ENCODE peak calls at places on chromosomes 1 and 21, in six cellular contexts. One of them, this sample, is unnamed.

GRCh38 chr21:16455526-16455925 is 725.7 kb downstream of the USP25 start:
- DNase-seq in tibial nerve: no peak
- DNase-seq in ovary: no peak
- DNase-seq in A549: no peak
- DNase-seq in stomach: no peak
- DNase-seq in K562: no peak
- DNase-seq in this sample: no peak

GRCh38 chr1:89779541-89779940 is 41.3 kb upstream of the LRRC8D start:
- DNase-seq in tibial nerve: no peak
- DNase-seq in ovary: no peak
- DNase-seq in A549: no peak
- DNase-seq in stomach: no peak
- DNase-seq in K562: no peak
- DNase-seq in this sample: no peak

GRCh38 chr1:153598309-153599172 is 14.4 kb downstream of the S100A16 start:
- DNase-seq in tibial nerve: no peak
- DNase-seq in ovary: no peak
- DNase-seq in A549: no peak
- DNase-seq in stomach: no peak
- DNase-seq in K562: no peak
- DNase-seq in this sample: peak

GRCh38 chr1:197399691-197400521 is 131.9 kb downstream of the CRB1 start:
- DNase-seq in tibial nerve: no peak
- DNase-seq in ovary: no peak
- DNase-seq in A549: peak
- DNase-seq in stomach: no peak
- DNase-seq in K562: peak
- DNase-seq in this sample: no peak

GRCh38 chr1:246425139-246425794 is 81.8 kb downstream of the SMYD3 start:
- DNase-seq in tibial nerve: no peak
- DNase-seq in ovary: no peak
- DNase-seq in A549: no peak
- DNase-seq in stomach: no peak
- DNase-seq in K562: no peak
- DNase-seq in this sample: no peak

GRCh38 chr1:239956230-239956629 is 135.5 kb upstream of the FMN2 start:
- DNase-seq in tibial nerve: no peak
- DNase-seq in ovary: no peak
- DNase-seq in A549: no peak
- DNase-seq in stomach: no peak
- DNase-seq in K562: no peak
- DNase-seq in this sample: no peak

GRCh38 chr1:39104158-39105060 is 78.3 kb downstream of the NDUFS5 start:
- DNase-seq in tibial nerve: no peak
- DNase-seq in ovary: peak
- DNase-seq in A549: peak
- DNase-seq in stomach: no peak
- DNase-seq in K562: no peak
- DNase-seq in this sample: peak

GRCh38 chr1:235834620-235835019 is 32.1 kb downstream of the LYST start:
- DNase-seq in tibial nerve: no peak
- DNase-seq in ovary: no peak
- DNase-seq in A549: no peak
- DNase-seq in stomach: no peak
- DNase-seq in K562: no peak
- DNase-seq in this sample: no peak

GRCh38 chr1:4585216-4585615 is 69.2 kb upstream of the AJAP1 start:
- DNase-seq in tibial nerve: no peak
- DNase-seq in ovary: no peak
- DNase-seq in A549: peak
- DNase-seq in stomach: no peak
- DNase-seq in K562: peak
- DNase-seq in this sample: no peak

GRCh38 chr1:35640380-35641232 is 720 bp downstream of the PSMB2 start:
- DNase-seq in tibial nerve: no peak
- DNase-seq in ovary: no peak
- DNase-seq in A549: no peak
- DNase-seq in stomach: no peak
- DNase-seq in K562: peak
- DNase-seq in this sample: no peak

GRCh38 chr1:119097380-119097779 is 43.1 kb downstream of the WARS2 start:
- DNase-seq in tibial nerve: no peak
- DNase-seq in ovary: no peak
- DNase-seq in A549: no peak
- DNase-seq in stomach: no peak
- DNase-seq in K562: no peak
- DNase-seq in this sample: no peak

GRCh38 chr21:17688912-17689874 is 76.5 kb upstream of the BTG3 start:
- DNase-seq in tibial nerve: no peak
- DNase-seq in ovary: peak
- DNase-seq in A549: peak
- DNase-seq in stomach: peak
- DNase-seq in K562: peak
- DNase-seq in this sample: no peak

GRCh38 chr1:42999308-42999707 is 40.6 kb upstream of the SLC2A1 start:
- DNase-seq in tibial nerve: no peak
- DNase-seq in ovary: no peak
- DNase-seq in A549: no peak
- DNase-seq in stomach: no peak
- DNase-seq in K562: no peak
- DNase-seq in this sample: no peak

GRCh38 chr1:18965206-18966173 is 9.0 kb upstream of the IFFO2 start:
- DNase-seq in tibial nerve: no peak
- DNase-seq in ovary: no peak
- DNase-seq in A549: peak
- DNase-seq in stomach: no peak
- DNase-seq in K562: no peak
- DNase-seq in this sample: peak

GRCh38 chr1:9194024-9194423 is 40.5 kb upstream of the H6PD start:
- DNase-seq in tibial nerve: no peak
- DNase-seq in ovary: no peak
- DNase-seq in A549: peak
- DNase-seq in stomach: no peak
- DNase-seq in K562: no peak
- DNase-seq in this sample: no peak

GRCh38 chr1:182069028-182069466 is 7.5 kb upstream of the ZNF648 start:
- DNase-seq in tibial nerve: no peak
- DNase-seq in ovary: peak
- DNase-seq in A549: peak
- DNase-seq in stomach: peak
- DNase-seq in K562: peak
- DNase-seq in this sample: no peak

GRCh38 chr1:179866616-179867015 is 11.0 kb downstream of the TOR1AIP2 start:
- DNase-seq in tibial nerve: no peak
- DNase-seq in ovary: no peak
- DNase-seq in A549: no peak
- DNase-seq in stomach: no peak
- DNase-seq in K562: no peak
- DNase-seq in this sample: no peak

GRCh38 chr1:117017648-117018047 is 16.1 kb downstream of the CD101 start:
- DNase-seq in tibial nerve: no peak
- DNase-seq in ovary: no peak
- DNase-seq in A549: no peak
- DNase-seq in stomach: no peak
- DNase-seq in K562: no peak
- DNase-seq in this sample: no peak

GRCh38 chr1:208544794-208545193 is 300.6 kb upstream of the PLXNA2 start:
- DNase-seq in tibial nerve: no peak
- DNase-seq in ovary: no peak
- DNase-seq in A549: no peak
- DNase-seq in stomach: no peak
- DNase-seq in K562: no peak
- DNase-seq in this sample: no peak

GRCh38 chr1:200512191-200512590 is 102.4 kb upstream of the ZNF281 start:
- DNase-seq in tibial nerve: no peak
- DNase-seq in ovary: no peak
- DNase-seq in A549: no peak
- DNase-seq in stomach: no peak
- DNase-seq in K562: no peak
- DNase-seq in this sample: no peak

GRCh38 chr21:45931397-45931969 is 50.1 kb upstream of the COL6A1 start:
- DNase-seq in tibial nerve: no peak
- DNase-seq in ovary: no peak
- DNase-seq in A549: no peak
- DNase-seq in stomach: no peak
- DNase-seq in K562: no peak
- DNase-seq in this sample: no peak

GRCh38 chr21:46220275-46220810 is 8.2 kb downstream of the LSS start:
- DNase-seq in tibial nerve: no peak
- DNase-seq in ovary: peak
- DNase-seq in A549: no peak
- DNase-seq in stomach: no peak
- DNase-seq in K562: no peak
- DNase-seq in this sample: peak

GRCh38 chr1:109099871-109100757 is 9.6 kb downstream of the TMEM167B start:
- DNase-seq in tibial nerve: peak
- DNase-seq in ovary: peak
- DNase-seq in A549: peak
- DNase-seq in stomach: peak
- DNase-seq in K562: peak
- DNase-seq in this sample: peak
- TF ChIP-seq EP300 in tibial nerve: peak
- TF ChIP-seq EP300 in ovary: no peak
- TF ChIP-seq EP300 in A549: no peak
- TF ChIP-seq EP300 in stomach: no peak
- TF ChIP-seq EP300 in K562: peak
- TF ChIP-seq EP300 in this sample: no peak

GRCh38 chr1:70707214-70707613 is 296.1 kb downstream of the CTH start:
- DNase-seq in tibial nerve: no peak
- DNase-seq in ovary: no peak
- DNase-seq in A549: no peak
- DNase-seq in stomach: no peak
- DNase-seq in K562: no peak
- DNase-seq in this sample: no peak
- TF ChIP-seq EP300 in tibial nerve: no peak
- TF ChIP-seq EP300 in ovary: no peak
- TF ChIP-seq EP300 in A549: no peak
- TF ChIP-seq EP300 in stomach: no peak
- TF ChIP-seq EP300 in K562: no peak
- TF ChIP-seq EP300 in this sample: no peak

GRCh38 chr1:150563340-150564038 is 14.3 kb downstream of the ADAMTSL4 start:
- DNase-seq in tibial nerve: peak
- DNase-seq in ovary: peak
- DNase-seq in A549: peak
- DNase-seq in stomach: peak
- DNase-seq in K562: peak
- DNase-seq in this sample: peak
- TF ChIP-seq EP300 in tibial nerve: no peak
- TF ChIP-seq EP300 in ovary: no peak
- TF ChIP-seq EP300 in A549: no peak
- TF ChIP-seq EP300 in stomach: no peak
- TF ChIP-seq EP300 in K562: no peak
- TF ChIP-seq EP300 in this sample: no peak

DNA sequence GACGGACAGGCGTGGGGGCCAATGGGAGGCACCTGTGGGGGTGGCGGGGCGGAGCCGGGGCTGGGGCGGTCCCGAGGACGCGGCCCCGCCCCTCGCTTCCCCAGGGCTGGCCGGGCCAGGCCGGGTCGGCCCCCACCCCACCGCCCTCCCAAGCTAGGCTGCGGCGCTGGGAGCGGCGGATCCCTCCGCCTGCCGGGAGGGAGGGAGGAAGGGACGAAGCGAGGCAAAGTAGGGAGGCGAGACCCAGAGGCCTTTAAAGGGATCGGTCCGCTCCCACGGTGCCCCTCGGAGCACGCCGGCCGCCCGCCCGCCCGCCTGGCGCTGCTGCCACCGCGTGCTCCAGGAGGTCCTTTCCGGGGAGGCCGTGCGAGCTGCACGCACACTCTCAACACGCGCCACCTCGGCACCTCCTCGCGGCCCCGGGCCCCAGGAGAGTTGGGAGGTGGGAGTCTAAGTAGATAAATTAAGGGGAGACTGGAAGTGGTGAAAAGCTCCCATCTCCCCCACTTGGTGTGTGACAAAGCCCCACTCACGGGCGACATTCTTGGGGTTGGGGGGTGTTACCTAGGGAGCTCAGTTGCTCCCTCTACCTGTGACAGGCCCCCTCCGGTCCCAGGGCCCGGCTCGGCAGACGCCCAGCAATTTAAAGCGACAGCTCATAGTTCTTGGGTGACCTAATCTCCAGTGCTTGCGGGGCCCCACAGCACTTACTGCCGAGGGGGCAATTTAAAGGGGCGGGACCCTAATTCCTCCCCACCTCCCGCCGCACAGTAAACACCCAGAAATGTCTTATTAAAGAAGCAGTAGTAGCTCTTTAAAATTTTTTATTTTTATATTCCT is 492 bp upstream of the MEF2D start:
- DNase-seq in tibial nerve: peak
- DNase-seq in ovary: peak
- DNase-seq in A549: peak
- DNase-seq in stomach: peak
- DNase-seq in K562: peak
- DNase-seq in this sample: peak
- TF ChIP-seq EP300 in tibial nerve: peak
- TF ChIP-seq EP300 in ovary: no peak
- TF ChIP-seq EP300 in A549: no peak
- TF ChIP-seq EP300 in stomach: peak
- TF ChIP-seq EP300 in K562: no peak
- TF ChIP-seq EP300 in this sample: no peak